ENCODE peak calls at places on chromosomes 1 and 21, in eight cellular contexts. One of them, this sample, is unnamed.
A peak's percentile ranks its signal among the peaks of the same experiment; 100 is the strongest.

GRCh38 chr1:161311595-161312181 is 1.9 kb upstream of the MPZ start:
- DNase-seq in RWPE1: no peak
- DNase-seq in mesothelial cell of epicardium: no peak
- DNase-seq in heart right ventricle: no peak
- DNase-seq in left ventricle myocardium inferior: no peak
- DNase-seq in HFFc6: no peak
- DNase-seq in spleen: no peak
- DNase-seq in A549: no peak
- DNase-seq in this sample: no peak

GRCh38 chr1:220874201-220874655 is 5.0 kb upstream of the HLX start:
- DNase-seq in left ventricle myocardium inferior: no peak
- DNase-seq in HFFc6: peak; percentile 26
- DNase-seq in A549: peak; percentile 53
- DNase-seq in heart right ventricle: peak; percentile 79
- DNase-seq in RWPE1: peak; percentile 55
- DNase-seq in mesothelial cell of epicardium: no peak
- DNase-seq in spleen: peak; percentile 78
- DNase-seq in this sample: peak; percentile 62

GRCh38 chr1:104699433-104699832 is 949.7 kb downstream of the AMY1C start:
- DNase-seq in spleen: no peak
- DNase-seq in RWPE1: no peak
- DNase-seq in heart right ventricle: no peak
- DNase-seq in left ventricle myocardium inferior: no peak
- DNase-seq in A549: no peak
- DNase-seq in HFFc6: no peak
- DNase-seq in mesothelial cell of epicardium: no peak
- DNase-seq in this sample: no peak

GRCh38 chr1:66333463-66334232 is 200.3 kb upstream of the SGIP1 start:
- DNase-seq in left ventricle myocardium inferior: peak; percentile 38
- DNase-seq in heart right ventricle: peak; percentile 79
- DNase-seq in mesothelial cell of epicardium: no peak
- DNase-seq in A549: no peak
- DNase-seq in HFFc6: no peak
- DNase-seq in RWPE1: no peak
- DNase-seq in spleen: no peak
- DNase-seq in this sample: no peak

GRCh38 chr1:24861821-24862727 is 68.0 kb downstream of the RUNX3 start:
- DNase-seq in mesothelial cell of epicardium: no peak
- DNase-seq in HFFc6: no peak
- DNase-seq in left ventricle myocardium inferior: no peak
- DNase-seq in heart right ventricle: no peak
- DNase-seq in A549: no peak
- DNase-seq in RWPE1: no peak
- DNase-seq in spleen: no peak
- DNase-seq in this sample: no peak

GRCh38 chr1:226827458-226827857 is 43.0 kb upstream of the PSEN2 start:
- DNase-seq in A549: no peak
- DNase-seq in left ventricle myocardium inferior: peak; percentile 73
- DNase-seq in RWPE1: no peak
- DNase-seq in spleen: no peak
- DNase-seq in mesothelial cell of epicardium: no peak
- DNase-seq in HFFc6: no peak
- DNase-seq in heart right ventricle: peak; percentile 68
- DNase-seq in this sample: no peak

GRCh38 chr1:66434096-66434495 is 99.9 kb upstream of the SGIP1 start:
- DNase-seq in mesothelial cell of epicardium: no peak
- DNase-seq in A549: no peak
- DNase-seq in RWPE1: no peak
- DNase-seq in left ventricle myocardium inferior: no peak
- DNase-seq in HFFc6: peak; percentile 60
- DNase-seq in spleen: no peak
- DNase-seq in heart right ventricle: no peak
- DNase-seq in this sample: no peak

GRCh38 chr21:19540287-19540686 is 1136.7 kb upstream of the TMPRSS15 start:
- DNase-seq in RWPE1: no peak
- DNase-seq in left ventricle myocardium inferior: no peak
- DNase-seq in A549: no peak
- DNase-seq in mesothelial cell of epicardium: no peak
- DNase-seq in HFFc6: no peak
- DNase-seq in spleen: no peak
- DNase-seq in heart right ventricle: no peak
- DNase-seq in this sample: peak; percentile 3

GRCh38 chr1:20426923-20427322 is 59.1 kb downstream of the CAMK2N1 start:
- DNase-seq in mesothelial cell of epicardium: no peak
- DNase-seq in spleen: no peak
- DNase-seq in A549: peak; percentile 22
- DNase-seq in RWPE1: peak; percentile 75
- DNase-seq in heart right ventricle: no peak
- DNase-seq in HFFc6: peak; percentile 86
- DNase-seq in left ventricle myocardium inferior: no peak
- DNase-seq in this sample: no peak

GRCh38 chr1:206923009-206923960 is 1.5 kb upstream of the FCMR start:
- DNase-seq in spleen: peak; percentile 95
- DNase-seq in left ventricle myocardium inferior: no peak
- DNase-seq in RWPE1: no peak
- DNase-seq in mesothelial cell of epicardium: no peak
- DNase-seq in A549: no peak
- DNase-seq in heart right ventricle: no peak
- DNase-seq in HFFc6: no peak
- DNase-seq in this sample: no peak

GRCh38 chr1:179952181-179952580 is 2.4 kb upstream of the CEP350 start:
- DNase-seq in heart right ventricle: no peak
- DNase-seq in left ventricle myocardium inferior: no peak
- DNase-seq in spleen: no peak
- DNase-seq in HFFc6: no peak
- DNase-seq in mesothelial cell of epicardium: no peak
- DNase-seq in RWPE1: no peak
- DNase-seq in A549: no peak
- DNase-seq in this sample: no peak

GRCh38 chr1:107276247-107276646 is 135.4 kb downstream of the NTNG1 start:
- DNase-seq in left ventricle myocardium inferior: no peak
- DNase-seq in spleen: no peak
- DNase-seq in mesothelial cell of epicardium: no peak
- DNase-seq in A549: no peak
- DNase-seq in heart right ventricle: no peak
- DNase-seq in RWPE1: no peak
- DNase-seq in HFFc6: no peak
- DNase-seq in this sample: no peak

GRCh38 chr1:74652711-74653131 is 20.9 kb downstream of the ERICH3 start:
- DNase-seq in heart right ventricle: no peak
- DNase-seq in left ventricle myocardium inferior: no peak
- DNase-seq in spleen: peak; percentile 56
- DNase-seq in A549: no peak
- DNase-seq in mesothelial cell of epicardium: no peak
- DNase-seq in HFFc6: peak; percentile 81
- DNase-seq in RWPE1: peak; percentile 13
- DNase-seq in this sample: peak; percentile 8

GRCh38 chr1:88998716-88999115 is 6.3 kb upstream of the KYAT3 start:
- DNase-seq in A549: peak; percentile 21
- DNase-seq in heart right ventricle: peak; percentile 30
- DNase-seq in HFFc6: peak; percentile 67
- DNase-seq in spleen: no peak
- DNase-seq in RWPE1: no peak
- DNase-seq in mesothelial cell of epicardium: no peak
- DNase-seq in left ventricle myocardium inferior: no peak
- DNase-seq in this sample: peak; percentile 38

GRCh38 chr1:111988743-111989453 is 570 bp downstream of the KCND3 start:
- DNase-seq in A549: no peak
- DNase-seq in RWPE1: no peak
- DNase-seq in HFFc6: no peak
- DNase-seq in left ventricle myocardium inferior: peak; percentile 31
- DNase-seq in spleen: no peak
- DNase-seq in heart right ventricle: no peak
- DNase-seq in mesothelial cell of epicardium: no peak
- DNase-seq in this sample: peak; percentile 21

GRCh38 chr1:215166886-215167285 is 84.3 kb downstream of the KCNK2 start:
- DNase-seq in A549: no peak
- DNase-seq in left ventricle myocardium inferior: no peak
- DNase-seq in RWPE1: no peak
- DNase-seq in mesothelial cell of epicardium: no peak
- DNase-seq in heart right ventricle: no peak
- DNase-seq in HFFc6: peak; percentile 7
- DNase-seq in spleen: no peak
- DNase-seq in this sample: no peak

GRCh38 chr1:10431065-10431730 is 965 bp downstream of the CENPS start:
- DNase-seq in heart right ventricle: no peak
- DNase-seq in mesothelial cell of epicardium: no peak
- DNase-seq in left ventricle myocardium inferior: no peak
- DNase-seq in RWPE1: no peak
- DNase-seq in HFFc6: peak; percentile 7
- DNase-seq in A549: no peak
- DNase-seq in spleen: no peak
- DNase-seq in this sample: peak; percentile 27

GRCh38 chr1:74689800-74690696 is 16.5 kb upstream of the ERICH3 start:
- DNase-seq in RWPE1: peak; percentile 20
- DNase-seq in heart right ventricle: peak; percentile 48
- DNase-seq in left ventricle myocardium inferior: no peak
- DNase-seq in HFFc6: peak; percentile 62
- DNase-seq in A549: no peak
- DNase-seq in mesothelial cell of epicardium: peak; percentile 57
- DNase-seq in spleen: no peak
- DNase-seq in this sample: peak; percentile 70

GRCh38 chr1:159799446-159799985 is 2.6 kb upstream of the FCRL6 start:
- DNase-seq in RWPE1: no peak
- DNase-seq in mesothelial cell of epicardium: no peak
- DNase-seq in heart right ventricle: no peak
- DNase-seq in spleen: no peak
- DNase-seq in HFFc6: peak; percentile 28
- DNase-seq in left ventricle myocardium inferior: no peak
- DNase-seq in A549: no peak
- DNase-seq in this sample: no peak

GRCh38 chr1:40861227-40862003 is 748 bp downstream of the CITED4 start:
- DNase-seq in mesothelial cell of epicardium: peak; percentile 45
- DNase-seq in spleen: peak; percentile 89
- DNase-seq in HFFc6: no peak
- DNase-seq in A549: no peak
- DNase-seq in RWPE1: peak; percentile 23
- DNase-seq in heart right ventricle: peak; percentile 26
- DNase-seq in left ventricle myocardium inferior: peak; percentile 63
- DNase-seq in this sample: no peak
- TF ChIP-seq CTCF in mesothelial cell of epicardium: no peak
- TF ChIP-seq CTCF in spleen: no peak
- TF ChIP-seq CTCF in HFFc6: no peak
- TF ChIP-seq CTCF in A549: no peak
- TF ChIP-seq CTCF in RWPE1: no peak
- TF ChIP-seq CTCF in heart right ventricle: no peak
- TF ChIP-seq CTCF in left ventricle myocardium inferior: no peak
- TF ChIP-seq CTCF in this sample: no peak

GRCh38 chr1:45355683-45356082 is 15.4 kb upstream of the MUTYH start:
- DNase-seq in left ventricle myocardium inferior: no peak
- DNase-seq in A549: no peak
- DNase-seq in RWPE1: no peak
- DNase-seq in HFFc6: no peak
- DNase-seq in mesothelial cell of epicardium: no peak
- DNase-seq in spleen: no peak
- DNase-seq in heart right ventricle: no peak
- DNase-seq in this sample: no peak

GRCh38 chr1:45365051-45365450 is 24.8 kb upstream of the MUTYH start:
- DNase-seq in mesothelial cell of epicardium: no peak
- DNase-seq in heart right ventricle: no peak
- DNase-seq in left ventricle myocardium inferior: no peak
- DNase-seq in HFFc6: no peak
- DNase-seq in RWPE1: no peak
- DNase-seq in A549: no peak
- DNase-seq in spleen: no peak
- DNase-seq in this sample: no peak

GRCh38 chr1:45364294-45364693 is 24.1 kb upstream of the MUTYH start:
- DNase-seq in heart right ventricle: no peak
- DNase-seq in mesothelial cell of epicardium: no peak
- DNase-seq in left ventricle myocardium inferior: no peak
- DNase-seq in spleen: no peak
- DNase-seq in HFFc6: no peak
- DNase-seq in A549: no peak
- DNase-seq in RWPE1: no peak
- DNase-seq in this sample: no peak

GRCh38 chr1:45356186-45356585 is 15.9 kb upstream of the MUTYH start:
- DNase-seq in heart right ventricle: no peak
- DNase-seq in RWPE1: no peak
- DNase-seq in mesothelial cell of epicardium: no peak
- DNase-seq in left ventricle myocardium inferior: no peak
- DNase-seq in HFFc6: no peak
- DNase-seq in A549: no peak
- DNase-seq in spleen: no peak
- DNase-seq in this sample: no peak

GRCh38 chr1:45359882-45360513 is 19.8 kb upstream of the MUTYH start:
- DNase-seq in RWPE1: peak; percentile 44
- DNase-seq in mesothelial cell of epicardium: no peak
- DNase-seq in A549: no peak
- DNase-seq in left ventricle myocardium inferior: peak; percentile 48
- DNase-seq in HFFc6: peak; percentile 61
- DNase-seq in spleen: no peak
- DNase-seq in heart right ventricle: peak; percentile 80
- DNase-seq in this sample: peak; percentile 39
- TF ChIP-seq CTCF in RWPE1: no peak
- TF ChIP-seq CTCF in mesothelial cell of epicardium: peak; percentile 71
- TF ChIP-seq CTCF in A549: peak; percentile 77
- TF ChIP-seq CTCF in left ventricle myocardium inferior: peak; percentile 80
- TF ChIP-seq CTCF in HFFc6: peak; percentile 85
- TF ChIP-seq CTCF in spleen: peak; percentile 33
- TF ChIP-seq CTCF in heart right ventricle: peak; percentile 72
- TF ChIP-seq CTCF in this sample: peak; percentile 68

DNA sequence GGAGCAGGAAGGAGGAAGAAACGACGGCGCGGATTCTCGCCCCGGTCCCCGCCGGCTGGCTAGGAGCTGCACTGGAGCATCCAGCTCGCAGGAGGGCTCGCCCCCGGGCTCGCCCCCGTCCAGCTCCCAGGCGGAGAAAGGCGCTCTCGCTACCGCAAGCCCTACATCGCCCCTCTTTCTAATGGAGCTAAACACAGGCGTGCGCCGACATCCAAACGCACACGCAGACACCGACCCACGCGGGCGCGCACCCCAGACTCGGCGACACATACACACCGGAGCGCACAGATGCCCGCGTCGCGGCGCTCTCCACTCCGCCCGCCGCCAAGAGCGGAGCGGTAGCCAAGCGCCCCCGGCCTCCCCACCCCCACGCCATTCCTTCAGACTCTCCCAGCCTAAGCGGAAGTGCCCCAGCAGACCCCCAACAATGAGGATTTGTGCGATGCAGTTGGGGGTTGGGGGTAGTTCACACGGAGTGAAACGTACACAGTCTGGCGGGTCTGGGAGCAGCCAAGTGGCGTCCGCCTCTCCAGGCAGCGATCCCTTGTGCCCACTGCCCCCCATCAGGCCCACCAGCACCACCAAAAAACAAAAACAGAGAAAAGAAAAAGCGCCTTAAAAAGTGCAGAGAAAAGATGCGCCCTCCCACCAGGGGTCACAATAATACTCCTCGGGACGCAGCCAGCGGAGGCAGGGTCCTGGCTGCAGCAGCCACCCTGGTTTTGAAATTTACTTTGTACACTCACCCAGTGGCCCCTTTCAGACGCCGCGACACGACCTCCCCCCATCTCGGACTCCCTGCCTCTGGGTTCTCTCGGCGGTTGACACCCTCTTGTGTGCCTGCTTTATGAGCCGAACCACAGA is 1.4 kb downstream of the DAB1 start:
- DNase-seq in left ventricle myocardium inferior: peak; percentile 20
- DNase-seq in spleen: no peak
- DNase-seq in mesothelial cell of epicardium: peak; percentile 51
- DNase-seq in HFFc6: no peak
- DNase-seq in heart right ventricle: no peak
- DNase-seq in A549: no peak
- DNase-seq in RWPE1: no peak
- DNase-seq in this sample: peak; percentile 67
- TF ChIP-seq CTCF in left ventricle myocardium inferior: peak; percentile 12
- TF ChIP-seq CTCF in spleen: no peak
- TF ChIP-seq CTCF in mesothelial cell of epicardium: no peak
- TF ChIP-seq CTCF in HFFc6: peak; percentile 43
- TF ChIP-seq CTCF in heart right ventricle: no peak
- TF ChIP-seq CTCF in A549: no peak
- TF ChIP-seq CTCF in RWPE1: no peak
- TF ChIP-seq CTCF in this sample: no peak

GRCh38 chr1:209607102-209607794 is 23.7 kb downstream of the CAMK1G start:
- DNase-seq in RWPE1: peak; percentile 70
- DNase-seq in A549: peak; percentile 70
- DNase-seq in spleen: no peak
- DNase-seq in mesothelial cell of epicardium: no peak
- DNase-seq in heart right ventricle: no peak
- DNase-seq in HFFc6: peak; percentile 53
- DNase-seq in left ventricle myocardium inferior: no peak
- DNase-seq in this sample: no peak
- TF ChIP-seq CTCF in RWPE1: no peak
- TF ChIP-seq CTCF in A549: no peak
- TF ChIP-seq CTCF in spleen: no peak
- TF ChIP-seq CTCF in mesothelial cell of epicardium: no peak
- TF ChIP-seq CTCF in heart right ventricle: no peak
- TF ChIP-seq CTCF in HFFc6: no peak
- TF ChIP-seq CTCF in left ventricle myocardium inferior: no peak
- TF ChIP-seq CTCF in this sample: no peak

This sample was measured in endothelial cell.